ENCODE peak calls at places on chromosomes 12 and 14, in seven cellular contexts. N, G, J, E, X, A and Z are unnamed samples.
A peak's percentile ranks its signal among the peaks of the same experiment; 100 is the strongest.

GRCh38 chr14:104020471-104020870 is 65.0 kb upstream of the ASPG start:
- DNase-seq in N (no peak), G (no peak), J (no peak), E (no peak), X (no peak), A (no peak), Z (no peak)

GRCh38 chr12:10716277-10716676 is 6.8 kb downstream of the YBX3 start:
- DNase-seq in N (no peak), G (no peak), J (no peak), E (no peak), X (no peak), A (no peak), Z (no peak)

GRCh38 chr14:21652209-21652808 is 1.3 kb upstream of the OR4E2 start:
- DNase-seq in N (no peak), G (no peak), J (no peak), E (no peak), X (no peak), A (no peak), Z (no peak)

GRCh38 chr14:57493467-57494181 is at the start of gene CCDC198:
- DNase-seq in N (no peak), G (no peak), J (peak; percentile 5), E (no peak), X (no peak), A (peak; percentile 65), Z (no peak)

GRCh38 chr14:75293920-75294648 is 15.5 kb downstream of the FOS start:
- DNase-seq in N (peak; percentile 90), G (no peak), J (peak; percentile 98), E (peak; percentile 89), X (peak; percentile 98), A (peak; percentile 97), Z (peak; percentile 84)

GRCh38 chr14:21987937-21988336 is 314.3 kb upstream of the OR4E1 start:
- DNase-seq in N (no peak), G (no peak), J (peak; percentile 3), E (no peak), X (no peak), A (no peak), Z (no peak)

GRCh38 chr12:50400104-50400637 is 514 bp upstream of the LARP4 start:
- DNase-seq in N (no peak), G (no peak), J (no peak), E (no peak), X (no peak), A (no peak), Z (no peak)

GRCh38 chr12:88182431-88182830 is 40.3 kb downstream of the TMTC3 start:
- DNase-seq in N (no peak), G (no peak), J (no peak), E (no peak), X (no peak), A (no peak), Z (no peak)

GRCh38 chr14:104747876-104748275 is 5.1 kb upstream of the SIVA1 start:
- DNase-seq in N (no peak), G (no peak), J (no peak), E (no peak), X (no peak), A (no peak), Z (no peak)

GRCh38 chr14:101068958-101069549 is 165.5 kb upstream of the RTL1 start:
- DNase-seq in N (no peak), G (no peak), J (no peak), E (no peak), X (peak; percentile 15), A (no peak), Z (no peak)

GRCh38 chr14:89004195-89004594 is 179.7 kb downstream of the TTC8 start:
- DNase-seq in N (no peak), G (no peak), J (peak; percentile 75), E (no peak), X (no peak), A (no peak), Z (no peak)

GRCh38 chr12:1517007-1517406 is 77.4 kb downstream of the FBXL14 start:
- DNase-seq in N (no peak), G (no peak), J (peak; percentile 97), E (no peak), X (no peak), A (no peak), Z (no peak)

GRCh38 chr14:104975481-104976197 is 2.5 kb downstream of the AHNAK2 start:
- DNase-seq in N (no peak), G (no peak), J (no peak), E (no peak), X (no peak), A (no peak), Z (no peak)

GRCh38 chr12:27549801-27550652 is 26.0 kb downstream of the PPFIBP1 start:
- DNase-seq in N (no peak), G (peak; percentile 95), J (peak; percentile 99), E (no peak), X (no peak), A (peak; percentile 86), Z (no peak)

GRCh38 chr14:103713304-103714062 is 1.8 kb downstream of the XRCC3 start:
- DNase-seq in N (no peak), G (no peak), J (no peak), E (no peak), X (no peak), A (no peak), Z (no peak)

GRCh38 chr12:123808167-123808566 is 46.1 kb downstream of the DNAH10 start:
- DNase-seq in N (no peak), G (no peak), J (peak; percentile 31), E (no peak), X (no peak), A (no peak), Z (no peak)

GRCh38 chr14:54606631-54607133 is 39.8 kb downstream of the SAMD4A start:
- DNase-seq in N (no peak), G (no peak), J (peak; percentile 99), E (no peak), X (no peak), A (no peak), Z (no peak)

GRCh38 chr12:64560395-64561301 is 49.6 kb upstream of the RASSF3 start:
- DNase-seq in N (no peak), G (peak; percentile 91), J (peak; percentile 93), E (no peak), X (no peak), A (no peak), Z (no peak)